ENCODE peak calls at places on chromosomes 7 and 10, in five cellular contexts. T is mammary epithelial cell; E is stimulated activated CD8-positive, alpha-beta memory T cell treated with anti-CD3 and anti-CD28 coated beads, Interleukin-7, amount 100 ng/mL, for 1 hour; Y is stomach; L is left kidney. P is an unnamed sample.

GRCh38 chr7:92634924-92635519 is 44.8 kb upstream of the FAM133B start:
- DNase-seq in T (peak), E (no peak), Y (no peak), L (no peak), P (no peak)

GRCh38 chr10:70749756-70750155 is 35.4 kb downstream of the TBATA start:
- DNase-seq in T (no peak), E (no peak), Y (no peak), L (no peak), P (no peak)

GRCh38 chr7:157361537-157361936 is 24.7 kb downstream of the DNAJB6 start:
- DNase-seq in T (no peak), E (no peak), Y (no peak), L (no peak), P (no peak)

GRCh38 chr7:18504965-18505364 is 9.4 kb downstream of the HDAC9 start:
- DNase-seq in T (no peak), E (no peak), Y (no peak), L (no peak), P (no peak)

GRCh38 chr7:146150153-146150552 is 33.6 kb downstream of the CNTNAP2 start:
- DNase-seq in T (no peak), E (no peak), Y (no peak), L (no peak), P (no peak)

GRCh38 chr10:112650588-112651030 is 203.6 kb downstream of the VTI1A start:
- DNase-seq in T (peak), E (no peak), Y (no peak), L (no peak), P (no peak)

GRCh38 chr10:15321431-15322321 is 49.4 kb downstream of the FAM171A1 start:
- DNase-seq in T (no peak), E (no peak), Y (no peak), L (no peak), P (no peak)

GRCh38 chr7:79454325-79454960 is 976 bp upstream of the MAGI2 start:
- DNase-seq in T (no peak), E (no peak), Y (no peak), L (peak), P (peak)

GRCh38 chr7:35593896-35594295 is 101.0 kb downstream of the HERPUD2 start:
- DNase-seq in T (no peak), E (no peak), Y (no peak), L (peak), P (no peak)

GRCh38 chr10:58179238-58179637 is 88.5 kb downstream of the IPMK start:
- DNase-seq in T (peak), E (no peak), Y (no peak), L (no peak), P (no peak)

GRCh38 chr10:103192089-103192450 is 1.0 kb downstream of the NT5C2 start:
- DNase-seq in T (peak), E (no peak), Y (no peak), L (peak), P (no peak)

GRCh38 chr10:92240289-92241157 is 50.4 kb downstream of the CPEB3 start:
- DNase-seq in T (peak), E (no peak), Y (peak), L (peak), P (peak)

GRCh38 chr7:128387663-128388485 is 21.9 kb downstream of the IMPDH1 start:
- DNase-seq in T (peak), E (peak), Y (peak), L (peak), P (no peak)

GRCh38 chr10:63758080-63758479 is 236.9 kb downstream of the REEP3 start:
- DNase-seq in T (no peak), E (no peak), Y (peak), L (no peak), P (no peak)

GRCh38 chr10:97503413-97503812 is 4.7 kb downstream of the UBTD1 start:
- DNase-seq in T (no peak), E (no peak), Y (no peak), L (no peak), P (no peak)

GRCh38 chr7:27098493-27099223 is 2.9 kb upstream of the HOXA1 start:
- DNase-seq in T (peak), E (no peak), Y (no peak), L (peak), P (no peak)

GRCh38 chr10:44703241-44704155 is 207.6 kb upstream of the TMEM72 start:
- DNase-seq in T (no peak), E (no peak), Y (no peak), L (no peak), P (no peak)